ENCODE peak calls at places on chromosomes 7 and 10, in ten cellular contexts. One of them, this sample, is unnamed.

GRCh38 chr10:17801507-17801906 is 7.6 kb upstream of the MRC1 start:
- DNase-seq in tibial nerve: no peak
- DNase-seq in heart right ventricle: no peak
- DNase-seq in upper lobe of left lung: no peak
- DNase-seq in CD4-positive, alpha-beta memory T cell: no peak
- DNase-seq in cardiac muscle cell: no peak
- DNase-seq in neural progenitor cell: no peak
- DNase-seq in foreskin keratinocyte: no peak
- DNase-seq in effector memory CD4-positive, alpha-beta T cell: no peak
- DNase-seq in SK-N-SH: no peak
- DNase-seq in this sample: no peak

GRCh38 chr7:39446546-39446945 is 119.7 kb upstream of the YAE1 start:
- DNase-seq in heart right ventricle: no peak
- DNase-seq in CD4-positive, alpha-beta memory T cell: no peak
- DNase-seq in upper lobe of left lung: no peak
- DNase-seq in SK-N-SH: no peak
- DNase-seq in neural progenitor cell: no peak
- DNase-seq in foreskin keratinocyte: no peak
- DNase-seq in cardiac muscle cell: no peak
- DNase-seq in tibial nerve: no peak
- DNase-seq in effector memory CD4-positive, alpha-beta T cell: no peak
- DNase-seq in this sample: no peak

GRCh38 chr10:69864321-69864720 is 62.6 kb downstream of the COL13A1 start:
- DNase-seq in neural progenitor cell: no peak
- DNase-seq in upper lobe of left lung: no peak
- DNase-seq in heart right ventricle: no peak
- DNase-seq in foreskin keratinocyte: peak
- DNase-seq in tibial nerve: no peak
- DNase-seq in cardiac muscle cell: peak
- DNase-seq in SK-N-SH: no peak
- DNase-seq in CD4-positive, alpha-beta memory T cell: no peak
- DNase-seq in effector memory CD4-positive, alpha-beta T cell: no peak
- DNase-seq in this sample: peak

GRCh38 chr7:112067609-112068540 is 138.3 kb downstream of the DOCK4 start:
- DNase-seq in effector memory CD4-positive, alpha-beta T cell: no peak
- DNase-seq in CD4-positive, alpha-beta memory T cell: no peak
- DNase-seq in heart right ventricle: no peak
- DNase-seq in neural progenitor cell: no peak
- DNase-seq in tibial nerve: no peak
- DNase-seq in foreskin keratinocyte: peak
- DNase-seq in cardiac muscle cell: no peak
- DNase-seq in SK-N-SH: no peak
- DNase-seq in upper lobe of left lung: no peak
- DNase-seq in this sample: no peak

GRCh38 chr10:100370561-100370975 is 23.5 kb downstream of the SCD start:
- DNase-seq in neural progenitor cell: no peak
- DNase-seq in CD4-positive, alpha-beta memory T cell: no peak
- DNase-seq in upper lobe of left lung: peak
- DNase-seq in tibial nerve: no peak
- DNase-seq in SK-N-SH: no peak
- DNase-seq in foreskin keratinocyte: peak
- DNase-seq in effector memory CD4-positive, alpha-beta T cell: peak
- DNase-seq in heart right ventricle: no peak
- DNase-seq in cardiac muscle cell: no peak
- DNase-seq in this sample: peak

GRCh38 chr7:7911339-7911738 is 57.3 kb upstream of the GLCCI1 start:
- DNase-seq in tibial nerve: no peak
- DNase-seq in foreskin keratinocyte: peak
- DNase-seq in effector memory CD4-positive, alpha-beta T cell: no peak
- DNase-seq in upper lobe of left lung: no peak
- DNase-seq in CD4-positive, alpha-beta memory T cell: no peak
- DNase-seq in neural progenitor cell: peak
- DNase-seq in cardiac muscle cell: peak
- DNase-seq in heart right ventricle: no peak
- DNase-seq in SK-N-SH: no peak
- DNase-seq in this sample: peak

GRCh38 chr10:117442944-117443676 is 67.9 kb upstream of the PDZD8 start:
- DNase-seq in effector memory CD4-positive, alpha-beta T cell: no peak
- DNase-seq in upper lobe of left lung: peak
- DNase-seq in foreskin keratinocyte: peak
- DNase-seq in CD4-positive, alpha-beta memory T cell: peak
- DNase-seq in heart right ventricle: peak
- DNase-seq in SK-N-SH: peak
- DNase-seq in cardiac muscle cell: peak
- DNase-seq in neural progenitor cell: peak
- DNase-seq in tibial nerve: peak
- DNase-seq in this sample: no peak

GRCh38 chr10:49610735-49611165 is 640 bp downstream of the SLC18A3 start:
- DNase-seq in effector memory CD4-positive, alpha-beta T cell: no peak
- DNase-seq in CD4-positive, alpha-beta memory T cell: no peak
- DNase-seq in upper lobe of left lung: no peak
- DNase-seq in neural progenitor cell: no peak
- DNase-seq in foreskin keratinocyte: no peak
- DNase-seq in SK-N-SH: peak
- DNase-seq in tibial nerve: no peak
- DNase-seq in cardiac muscle cell: no peak
- DNase-seq in heart right ventricle: no peak
- DNase-seq in this sample: no peak

GRCh38 chr7:35508623-35509400 is 186.1 kb downstream of the HERPUD2 start:
- DNase-seq in neural progenitor cell: no peak
- DNase-seq in SK-N-SH: no peak
- DNase-seq in effector memory CD4-positive, alpha-beta T cell: no peak
- DNase-seq in CD4-positive, alpha-beta memory T cell: no peak
- DNase-seq in upper lobe of left lung: no peak
- DNase-seq in tibial nerve: no peak
- DNase-seq in cardiac muscle cell: no peak
- DNase-seq in foreskin keratinocyte: no peak
- DNase-seq in heart right ventricle: no peak
- DNase-seq in this sample: no peak

GRCh38 chr10:86688398-86688921 is 20.1 kb downstream of the LDB3 start:
- DNase-seq in effector memory CD4-positive, alpha-beta T cell: peak
- DNase-seq in CD4-positive, alpha-beta memory T cell: peak
- DNase-seq in tibial nerve: peak
- DNase-seq in heart right ventricle: no peak
- DNase-seq in cardiac muscle cell: peak
- DNase-seq in SK-N-SH: peak
- DNase-seq in neural progenitor cell: peak
- DNase-seq in upper lobe of left lung: peak
- DNase-seq in foreskin keratinocyte: peak
- DNase-seq in this sample: no peak

GRCh38 chr10:26217396-26218105 is 977 bp downstream of the GAD2 start:
- DNase-seq in foreskin keratinocyte: no peak
- DNase-seq in cardiac muscle cell: no peak
- DNase-seq in SK-N-SH: peak
- DNase-seq in tibial nerve: no peak
- DNase-seq in upper lobe of left lung: no peak
- DNase-seq in heart right ventricle: no peak
- DNase-seq in effector memory CD4-positive, alpha-beta T cell: no peak
- DNase-seq in CD4-positive, alpha-beta memory T cell: no peak
- DNase-seq in neural progenitor cell: peak
- DNase-seq in this sample: no peak

GRCh38 chr7:66873476-66873875 is 47.5 kb upstream of the TMEM248 start:
- DNase-seq in cardiac muscle cell: no peak
- DNase-seq in foreskin keratinocyte: no peak
- DNase-seq in effector memory CD4-positive, alpha-beta T cell: no peak
- DNase-seq in tibial nerve: no peak
- DNase-seq in CD4-positive, alpha-beta memory T cell: no peak
- DNase-seq in SK-N-SH: no peak
- DNase-seq in upper lobe of left lung: no peak
- DNase-seq in heart right ventricle: no peak
- DNase-seq in neural progenitor cell: no peak
- DNase-seq in this sample: no peak

GRCh38 chr7:66883716-66884115 is 37.3 kb upstream of the TMEM248 start:
- DNase-seq in CD4-positive, alpha-beta memory T cell: no peak
- DNase-seq in cardiac muscle cell: no peak
- DNase-seq in tibial nerve: no peak
- DNase-seq in effector memory CD4-positive, alpha-beta T cell: no peak
- DNase-seq in foreskin keratinocyte: peak
- DNase-seq in neural progenitor cell: no peak
- DNase-seq in SK-N-SH: no peak
- DNase-seq in upper lobe of left lung: no peak
- DNase-seq in heart right ventricle: no peak
- DNase-seq in this sample: no peak

GRCh38 chr7:66880009-66880554 is 40.9 kb upstream of the TMEM248 start:
- DNase-seq in neural progenitor cell: no peak
- DNase-seq in heart right ventricle: no peak
- DNase-seq in effector memory CD4-positive, alpha-beta T cell: no peak
- DNase-seq in SK-N-SH: no peak
- DNase-seq in CD4-positive, alpha-beta memory T cell: no peak
- DNase-seq in cardiac muscle cell: no peak
- DNase-seq in upper lobe of left lung: peak
- DNase-seq in tibial nerve: no peak
- DNase-seq in foreskin keratinocyte: no peak
- DNase-seq in this sample: no peak

GRCh38 chr7:66877577-66878300 is 43.3 kb upstream of the TMEM248 start:
- DNase-seq in cardiac muscle cell: no peak
- DNase-seq in tibial nerve: no peak
- DNase-seq in SK-N-SH: no peak
- DNase-seq in foreskin keratinocyte: no peak
- DNase-seq in CD4-positive, alpha-beta memory T cell: no peak
- DNase-seq in effector memory CD4-positive, alpha-beta T cell: no peak
- DNase-seq in neural progenitor cell: no peak
- DNase-seq in heart right ventricle: no peak
- DNase-seq in upper lobe of left lung: no peak
- DNase-seq in this sample: no peak
- H3K27ac ChIP-seq in cardiac muscle cell: no peak
- H3K27ac ChIP-seq in tibial nerve: no peak
- H3K27ac ChIP-seq in SK-N-SH: no peak
- H3K27ac ChIP-seq in foreskin keratinocyte: no peak
- H3K27ac ChIP-seq in CD4-positive, alpha-beta memory T cell: no peak
- H3K27ac ChIP-seq in effector memory CD4-positive, alpha-beta T cell: no peak
- H3K27ac ChIP-seq in neural progenitor cell: no peak
- H3K27ac ChIP-seq in heart right ventricle: no peak
- H3K27ac ChIP-seq in upper lobe of left lung: no peak
- H3K27ac ChIP-seq in this sample: no peak

GRCh38 chr7:26857534-26858228 is 6.7 kb downstream of the SKAP2 start:
- DNase-seq in foreskin keratinocyte: no peak
- DNase-seq in upper lobe of left lung: peak
- DNase-seq in CD4-positive, alpha-beta memory T cell: no peak
- DNase-seq in effector memory CD4-positive, alpha-beta T cell: no peak
- DNase-seq in neural progenitor cell: peak
- DNase-seq in tibial nerve: no peak
- DNase-seq in SK-N-SH: peak
- DNase-seq in cardiac muscle cell: no peak
- DNase-seq in heart right ventricle: no peak
- DNase-seq in this sample: no peak
- H3K27ac ChIP-seq in foreskin keratinocyte: no peak
- H3K27ac ChIP-seq in upper lobe of left lung: peak
- H3K27ac ChIP-seq in CD4-positive, alpha-beta memory T cell: no peak
- H3K27ac ChIP-seq in effector memory CD4-positive, alpha-beta T cell: no peak
- H3K27ac ChIP-seq in neural progenitor cell: no peak
- H3K27ac ChIP-seq in tibial nerve: peak
- H3K27ac ChIP-seq in SK-N-SH: no peak
- H3K27ac ChIP-seq in cardiac muscle cell: no peak
- H3K27ac ChIP-seq in heart right ventricle: no peak
- H3K27ac ChIP-seq in this sample: peak

DNA sequence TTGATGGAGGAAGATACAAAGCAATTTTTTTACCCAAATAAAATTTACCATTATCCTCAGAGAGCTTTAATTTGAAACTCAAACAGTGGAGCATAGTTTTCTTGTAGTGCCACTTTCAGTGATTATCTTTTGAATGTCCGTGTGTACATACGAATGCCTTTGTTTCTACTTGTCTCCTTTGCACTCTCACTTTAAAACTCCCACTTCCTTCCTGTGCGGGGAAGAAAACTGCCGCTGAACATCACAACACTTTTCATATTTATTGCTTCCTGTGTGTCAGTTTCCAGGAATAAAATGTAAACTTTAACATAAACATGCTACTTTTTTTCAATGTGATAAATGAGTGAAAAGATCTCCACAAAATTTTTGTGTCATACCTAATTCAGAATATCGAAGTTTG is 102.4 kb downstream of the SEMA3A start:
- DNase-seq in neural progenitor cell: no peak
- DNase-seq in upper lobe of left lung: no peak
- DNase-seq in CD4-positive, alpha-beta memory T cell: peak
- DNase-seq in cardiac muscle cell: peak
- DNase-seq in heart right ventricle: no peak
- DNase-seq in tibial nerve: no peak
- DNase-seq in effector memory CD4-positive, alpha-beta T cell: no peak
- DNase-seq in foreskin keratinocyte: no peak
- DNase-seq in SK-N-SH: no peak
- DNase-seq in this sample: no peak
- H3K27ac ChIP-seq in neural progenitor cell: no peak
- H3K27ac ChIP-seq in upper lobe of left lung: no peak
- H3K27ac ChIP-seq in CD4-positive, alpha-beta memory T cell: no peak
- H3K27ac ChIP-seq in cardiac muscle cell: peak
- H3K27ac ChIP-seq in heart right ventricle: no peak
- H3K27ac ChIP-seq in tibial nerve: no peak
- H3K27ac ChIP-seq in effector memory CD4-positive, alpha-beta T cell: no peak
- H3K27ac ChIP-seq in foreskin keratinocyte: peak
- H3K27ac ChIP-seq in SK-N-SH: no peak
- H3K27ac ChIP-seq in this sample: peak

GRCh38 chr10:34580643-34581042 is 234.5 kb downstream of the PARD3 start:
- DNase-seq in upper lobe of left lung: no peak
- DNase-seq in heart right ventricle: no peak
- DNase-seq in neural progenitor cell: no peak
- DNase-seq in CD4-positive, alpha-beta memory T cell: no peak
- DNase-seq in foreskin keratinocyte: peak
- DNase-seq in SK-N-SH: no peak
- DNase-seq in effector memory CD4-positive, alpha-beta T cell: no peak
- DNase-seq in cardiac muscle cell: peak
- DNase-seq in tibial nerve: no peak
- DNase-seq in this sample: peak

GRCh38 chr10:34581871-34582532 is 233.1 kb downstream of the PARD3 start:
- DNase-seq in CD4-positive, alpha-beta memory T cell: no peak
- DNase-seq in upper lobe of left lung: no peak
- DNase-seq in foreskin keratinocyte: peak
- DNase-seq in heart right ventricle: no peak
- DNase-seq in cardiac muscle cell: peak
- DNase-seq in SK-N-SH: no peak
- DNase-seq in tibial nerve: no peak
- DNase-seq in neural progenitor cell: no peak
- DNase-seq in effector memory CD4-positive, alpha-beta T cell: no peak
- DNase-seq in this sample: peak

GRCh38 chr10:34578468-34578867 is 236.6 kb downstream of the PARD3 start:
- DNase-seq in heart right ventricle: no peak
- DNase-seq in cardiac muscle cell: no peak
- DNase-seq in SK-N-SH: no peak
- DNase-seq in effector memory CD4-positive, alpha-beta T cell: no peak
- DNase-seq in neural progenitor cell: no peak
- DNase-seq in CD4-positive, alpha-beta memory T cell: no peak
- DNase-seq in upper lobe of left lung: no peak
- DNase-seq in tibial nerve: no peak
- DNase-seq in foreskin keratinocyte: no peak
- DNase-seq in this sample: no peak

GRCh38 chr10:34576789-34577188 is 238.3 kb downstream of the PARD3 start:
- DNase-seq in SK-N-SH: peak
- DNase-seq in cardiac muscle cell: peak
- DNase-seq in heart right ventricle: no peak
- DNase-seq in foreskin keratinocyte: no peak
- DNase-seq in effector memory CD4-positive, alpha-beta T cell: no peak
- DNase-seq in neural progenitor cell: peak
- DNase-seq in tibial nerve: no peak
- DNase-seq in CD4-positive, alpha-beta memory T cell: no peak
- DNase-seq in upper lobe of left lung: no peak
- DNase-seq in this sample: no peak

DNA sequence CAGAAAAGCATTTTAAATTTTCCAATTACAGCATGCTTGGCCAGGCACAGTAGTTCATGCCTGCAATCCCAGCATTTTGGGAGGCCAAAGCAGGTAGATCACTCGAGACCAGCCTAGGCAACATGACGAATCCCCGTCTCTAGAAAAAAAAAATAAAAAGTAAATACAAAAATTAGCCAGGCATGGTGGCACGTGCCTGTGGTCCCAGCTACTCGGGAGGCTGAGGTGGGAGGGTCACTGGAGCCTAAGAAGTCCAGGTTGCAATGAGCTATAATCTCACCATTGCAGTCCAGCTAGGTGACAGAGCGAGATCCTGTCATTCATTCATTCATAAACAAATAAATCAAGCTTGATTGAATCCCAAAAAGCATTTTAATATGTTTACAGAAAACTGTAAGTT is 234.9 kb downstream of the PARD3 start:
- DNase-seq in heart right ventricle: no peak
- DNase-seq in foreskin keratinocyte: no peak
- DNase-seq in cardiac muscle cell: no peak
- DNase-seq in upper lobe of left lung: no peak
- DNase-seq in effector memory CD4-positive, alpha-beta T cell: no peak
- DNase-seq in SK-N-SH: no peak
- DNase-seq in tibial nerve: no peak
- DNase-seq in CD4-positive, alpha-beta memory T cell: no peak
- DNase-seq in neural progenitor cell: no peak
- DNase-seq in this sample: no peak
- H3K27ac ChIP-seq in heart right ventricle: no peak
- H3K27ac ChIP-seq in foreskin keratinocyte: peak
- H3K27ac ChIP-seq in cardiac muscle cell: no peak
- H3K27ac ChIP-seq in upper lobe of left lung: no peak
- H3K27ac ChIP-seq in effector memory CD4-positive, alpha-beta T cell: no peak
- H3K27ac ChIP-seq in SK-N-SH: peak
- H3K27ac ChIP-seq in tibial nerve: no peak
- H3K27ac ChIP-seq in CD4-positive, alpha-beta memory T cell: no peak
- H3K27ac ChIP-seq in neural progenitor cell: no peak
- H3K27ac ChIP-seq in this sample: peak